ENCODE peak calls at places on chromosomes 7 and 10, in four cellular contexts. N, W, T and E are unnamed samples.

GRCh38 chr10:106576534-106576933 is 588.0 kb downstream of the SORCS1 start:
- DNase-seq in N (no peak), W (no peak), T (no peak), E (no peak)

GRCh38 chr7:125316451-125316850 is 386.8 kb upstream of the POT1 start:
- DNase-seq in N (no peak), W (no peak), T (peak; percentile 0), E (no peak)

GRCh38 chr10:5561704-5562645 is 37.2 kb downstream of the CALML3 start:
- DNase-seq in N (no peak), W (no peak), T (no peak), E (no peak)

GRCh38 chr7:80831996-80832395 is 86.9 kb downstream of the SEMA3C start:
- DNase-seq in N (no peak), W (no peak), T (no peak), E (no peak)

GRCh38 chr7:98879198-98879988 is 1.1 kb downstream of the TRRAP start:
- DNase-seq in N (peak; percentile 58), W (no peak), T (no peak), E (no peak)

GRCh38 chr10:74912182-74912581 is 85.8 kb downstream of the KAT6B start:
- DNase-seq in N (no peak), W (no peak), T (no peak), E (no peak)

GRCh38 chr7:115805458-115805857 is 225.1 kb downstream of the TFEC start:
- DNase-seq in N (no peak), W (no peak), T (no peak), E (no peak)

GRCh38 chr10:51074238-51075028 is at the start of gene PRKG1:
- DNase-seq in N (peak; percentile 70), W (peak; percentile 50), T (peak; percentile 85), E (peak; percentile 36)

GRCh38 chr7:137996871-137997270 is 5.0 kb downstream of the CREB3L2 start:
- DNase-seq in N (no peak), W (no peak), T (no peak), E (no peak)

GRCh38 chr7:157520249-157520648 is 183.4 kb downstream of the DNAJB6 start:
- DNase-seq in N (peak; percentile 27), W (no peak), T (no peak), E (no peak)

GRCh38 chr7:144410441-144410840 is 6.9 kb upstream of the NOBOX start:
- DNase-seq in N (no peak), W (no peak), T (no peak), E (no peak)

GRCh38 chr7:23341846-23342598 is 42.9 kb downstream of the MALSU1 start:
- DNase-seq in N (no peak), W (no peak), T (no peak), E (no peak)

GRCh38 chr7:40220421-40220911 is 85.7 kb downstream of the SUGCT start:
- DNase-seq in N (no peak), W (no peak), T (peak; percentile 54), E (no peak)

GRCh38 chr7:90211391-90212148 is at the start of gene STEAP2:
- DNase-seq in N (peak; percentile 93), W (peak; percentile 73), T (peak; percentile 98), E (peak; percentile 62)

GRCh38 chr7:29095666-29096560 is 50.4 kb downstream of the CPVL start:
- DNase-seq in N (no peak), W (no peak), T (peak; percentile 55), E (no peak)

GRCh38 chr7:119983468-119983867 is 289.5 kb upstream of the KCND2 start:
- DNase-seq in N (peak; percentile 31), W (no peak), T (no peak), E (no peak)

GRCh38 chr10:60044221-60044620 is 137.9 kb upstream of the CCDC6 start:
- DNase-seq in N (no peak), W (peak; percentile 45), T (peak; percentile 82), E (no peak)

GRCh38 chr10:30722956-30723355 is 93.4 kb upstream of the LYZL2 start:
- DNase-seq in N (no peak), W (no peak), T (no peak), E (no peak)

GRCh38 chr7:28573059-28573553 is 160.8 kb downstream of the CREB5 start:
- DNase-seq in N (no peak), W (no peak), T (peak; percentile 61), E (no peak)

GRCh38 chr10:70903262-70903921 is 15.0 kb upstream of the PCBD1 start:
- DNase-seq in N (peak; percentile 63), W (no peak), T (peak; percentile 74), E (no peak)

GRCh38 chr10:132906836-132907235 is 35.5 kb downstream of the CFAP46 start:
- DNase-seq in N (no peak), W (no peak), T (no peak), E (no peak)

GRCh38 chr7:125814030-125814535 is 884.5 kb upstream of the POT1 start:
- DNase-seq in N (no peak), W (no peak), T (no peak), E (no peak)

GRCh38 chr10:90407116-90407515 is 450.7 kb downstream of the HTR7 start:
- DNase-seq in N (no peak), W (no peak), T (peak; percentile 15), E (no peak)

GRCh38 chr10:124217031-124217430 is 123.6 kb upstream of the CHST15 start:
- DNase-seq in N (no peak), W (no peak), T (no peak), E (no peak)

GRCh38 chr10:32332299-32332750 is 14.6 kb downstream of the EPC1 start:
- DNase-seq in N (no peak), W (no peak), T (no peak), E (no peak)

GRCh38 chr7:35817930-35818329 is 17.1 kb downstream of the SEPTIN7 start:
- DNase-seq in N (no peak), W (no peak), T (no peak), E (no peak)

GRCh38 chr7:50397320-50397970 is 52.7 kb downstream of the FIGNL1 start:
- DNase-seq in N (no peak), W (no peak), T (no peak), E (no peak)

GRCh38 chr7:69994907-69995542 is 396.8 kb downstream of the AUTS2 start:
- DNase-seq in N (no peak), W (no peak), T (no peak), E (no peak)

GRCh38 chr7:95804090-95804489 is 31.7 kb downstream of the DYNC1I1 start:
- DNase-seq in N (no peak), W (no peak), T (no peak), E (no peak)
- H3K4me3 ChIP-seq in N (no peak overlapping the region), W (no peak overlapping the region), T (no peak overlapping the region), E (no peak overlapping the region)

DNA sequence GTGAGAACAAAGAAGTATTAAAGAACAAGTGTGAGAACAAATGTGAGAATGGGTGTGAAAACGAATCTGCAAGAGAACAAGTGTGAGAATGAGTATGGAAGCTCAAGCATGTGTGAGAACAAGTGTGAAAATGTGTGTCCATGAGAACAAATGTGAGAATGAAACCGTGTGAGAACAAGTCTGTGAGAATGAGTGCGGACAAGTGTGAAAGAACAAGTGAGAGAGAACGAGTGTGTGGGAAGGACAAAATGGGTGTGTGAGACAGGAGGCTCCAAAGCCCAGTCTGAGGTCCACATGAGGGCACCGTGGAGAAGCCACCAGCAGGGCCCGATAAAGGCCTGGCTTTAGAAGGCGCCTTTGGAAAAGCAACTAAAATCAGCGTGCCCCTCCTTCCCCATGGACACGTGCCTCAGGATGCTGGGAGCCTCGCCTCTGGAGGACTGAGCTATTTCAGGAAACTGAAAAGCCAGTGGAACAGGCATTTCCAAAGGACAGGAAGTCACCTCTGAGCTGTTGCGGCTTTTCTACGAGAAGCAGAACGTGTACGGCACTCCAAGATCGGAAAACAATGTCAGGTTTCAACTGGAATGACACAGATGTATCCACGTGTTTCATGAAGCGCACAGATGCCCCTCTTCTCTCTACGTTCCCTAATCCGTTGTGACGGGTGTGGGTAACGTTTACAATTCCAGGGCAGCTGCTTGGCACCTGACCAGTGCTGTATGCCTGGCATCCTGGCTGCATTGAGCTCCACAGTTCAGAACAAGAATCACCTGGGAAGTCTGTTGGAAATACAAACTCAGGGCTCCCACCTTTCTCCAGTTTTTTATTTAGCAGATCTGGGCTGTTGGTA is 46.4 kb downstream of the ESYT2 start:
- DNase-seq in N (no peak), W (no peak), T (peak; percentile 48), E (no peak)
- TF ChIP-seq CTCF in N (peak; percentile 33), W (peak; percentile 18), T (peak; percentile 34), E (peak; percentile 39)

GRCh38 chr10:13774303-13774893 is 187.6 kb downstream of the PRPF18 start:
- DNase-seq in N (no peak), W (no peak), T (no peak), E (no peak)

GRCh38 chr10:13775786-13776780 is 189.3 kb downstream of the PRPF18 start:
- DNase-seq in N (no peak), W (peak; percentile 68), T (peak; percentile 83), E (peak; percentile 28)

GRCh38 chr10:13771992-13772391 is 185.2 kb downstream of the PRPF18 start:
- DNase-seq in N (no peak), W (no peak), T (no peak), E (no peak)

GRCh38 chr10:13773043-13773442 is 186.3 kb downstream of the PRPF18 start:
- DNase-seq in N (no peak), W (no peak), T (no peak), E (no peak)

DNA sequence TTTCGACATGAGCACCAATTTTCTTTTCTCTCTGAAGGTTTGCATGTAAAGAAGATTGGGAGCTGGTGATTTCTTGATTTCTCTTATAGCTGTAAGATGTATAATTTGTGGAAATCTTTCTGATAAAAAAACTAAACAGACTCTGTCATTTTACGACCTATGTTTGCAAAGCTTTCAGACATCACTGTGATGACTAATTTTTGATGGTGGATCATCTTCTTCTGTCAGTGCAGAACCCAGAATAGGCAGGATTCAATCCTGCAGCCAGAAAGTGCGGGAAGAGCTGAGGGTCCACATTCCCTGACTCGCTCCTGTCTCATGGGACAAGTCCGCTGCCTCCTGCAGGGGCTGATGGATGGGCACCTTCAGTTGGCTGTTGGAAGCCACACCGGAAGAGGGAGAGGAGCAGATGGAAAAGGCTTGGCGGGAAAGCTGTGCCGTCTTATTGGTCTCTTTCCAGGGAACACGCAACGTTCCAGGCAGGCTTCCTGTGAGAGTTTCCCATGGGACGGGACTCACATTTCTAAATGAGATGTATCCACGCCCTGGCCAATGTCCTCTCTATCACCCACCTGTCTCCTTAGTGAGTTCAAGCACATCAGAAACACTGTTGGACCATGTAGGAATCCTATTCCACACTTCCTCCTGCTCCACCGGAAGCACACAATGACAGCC is 186.9 kb downstream of the PRPF18 start:
- DNase-seq in N (no peak), W (no peak), T (no peak), E (no peak)
- H3K4me3 ChIP-seq in N (no peak overlapping the region), W (no peak overlapping the region), T (no peak overlapping the region), E (no peak overlapping the region)

GRCh38 chr7:121282129-121282528 is 46.7 kb upstream of the WNT16 start:
- DNase-seq in N (no peak), W (no peak), T (no peak), E (no peak)

GRCh38 chr7:121288894-121289293 is 39.9 kb upstream of the WNT16 start:
- DNase-seq in N (no peak), W (peak; percentile 53), T (peak; percentile 50), E (peak; percentile 60)

GRCh38 chr7:121285066-121285667 is 43.6 kb upstream of the WNT16 start:
- DNase-seq in N (no peak), W (no peak), T (no peak), E (no peak)

GRCh38 chr7:121286742-121287699 is 41.8 kb upstream of the WNT16 start:
- DNase-seq in N (no peak), W (no peak), T (no peak), E (no peak)

DNA sequence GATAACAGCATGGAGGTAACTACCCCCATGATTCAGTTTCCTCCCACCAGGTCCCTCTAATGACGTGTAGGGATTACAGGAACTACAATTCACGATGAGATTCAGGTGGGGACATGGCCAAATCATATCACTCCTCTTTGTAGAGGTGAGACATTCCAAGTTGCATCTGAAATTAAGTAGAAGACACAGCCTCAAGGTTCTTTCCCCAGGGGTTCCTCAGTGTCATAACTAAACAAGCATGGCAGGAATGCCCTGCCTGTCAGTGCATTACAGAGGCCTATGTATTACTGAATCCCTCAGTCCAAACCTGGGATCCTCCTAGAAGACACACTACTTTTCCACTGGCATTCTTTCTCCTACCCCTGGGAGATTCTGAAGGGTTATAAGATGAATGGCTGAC is 42.6 kb upstream of the WNT16 start:
- DNase-seq in N (no peak), W (no peak), T (no peak), E (no peak)
- TF ChIP-seq CTCF in N (no peak), W (no peak), T (no peak), E (no peak)